ENCODE peak calls at places on chromosomes 4 and X, in seven cellular contexts. X is ascending aorta, W is aorta, P is mesenchymal stem cell, R is HCT116, G is lower lobe of right lung, S is cardiac muscle cell. U is an unnamed sample.

GRCh38 chrX:53716328-53717088 is 30.0 kb upstream of the HUWE1 start:
- DNase-seq in X (no peak), W (no peak), P (no peak), R (no peak), G (no peak), S (no peak), U (no peak)

GRCh38 chr4:54090804-54091623 is 8.9 kb upstream of the GSX2 start:
- DNase-seq in X (peak; percentile 72), W (peak; percentile 83), P (peak; percentile 46), R (no peak), G (peak; percentile 57), S (no peak), U (no peak)

GRCh38 chr4:177109769-177110168 is 199.9 kb upstream of the NEIL3 start:
- DNase-seq in X (no peak), W (no peak), P (no peak), R (no peak), G (no peak), S (no peak), U (no peak)

GRCh38 chr4:53132117-53132889 is 233.6 kb downstream of the SCFD2 start:
- DNase-seq in X (no peak), W (no peak), P (no peak), R (no peak), G (no peak), S (no peak), U (no peak)

GRCh38 chr4:8689741-8690140 is 97.2 kb downstream of the CPZ start:
- DNase-seq in X (peak; percentile 28), W (no peak), P (no peak), R (no peak), G (no peak), S (no peak), U (peak; percentile 48)

GRCh38 chr4:26215725-26216124 is 105.1 kb upstream of the RBPJ start:
- DNase-seq in X (no peak), W (no peak), P (no peak), R (no peak), G (no peak), S (no peak), U (no peak)

GRCh38 chrX:15815779-15816452 is 25.6 kb downstream of the ZRSR2 start:
- DNase-seq in X (no peak), W (no peak), P (peak; percentile 50), R (peak; percentile 3), G (no peak), S (peak; percentile 73), U (no peak)

GRCh38 chr4:53902786-53903185 is 161.6 kb downstream of the CHIC2 start:
- DNase-seq in X (no peak), W (no peak), P (no peak), R (no peak), G (no peak), S (no peak), U (no peak)

GRCh38 chr4:82711158-82711785 is 87.3 kb downstream of the SCD5 start:
- DNase-seq in X (no peak), W (no peak), P (no peak), R (no peak), G (no peak), S (no peak), U (no peak)

GRCh38 chr4:122783301-122784215 is 43.1 kb upstream of the FGF2 start:
- DNase-seq in X (peak; percentile 90), W (peak; percentile 88), P (peak; percentile 76), R (peak; percentile 54), G (peak; percentile 55), S (peak; percentile 56), U (no peak)

GRCh38 chr4:101795704-101796103 is 5.2 kb downstream of the BANK1 start:
- DNase-seq in X (no peak), W (no peak), P (no peak), R (no peak), G (no peak), S (no peak), U (no peak)

GRCh38 chrX:150779367-150779766 is 86.2 kb downstream of the MTMR1 start:
- DNase-seq in X (no peak), W (no peak), P (no peak), R (no peak), G (no peak), S (no peak), U (no peak)

GRCh38 chrX:153414838-153415552 is 3.7 kb downstream of the ZFP92 start:
- DNase-seq in X (no peak), W (peak; percentile 63), P (peak; percentile 46), R (no peak), G (peak; percentile 47), S (no peak), U (no peak)

GRCh38 chr4:33709247-33709646 is 2535.1 kb downstream of the ARAP2 start:
- DNase-seq in X (no peak), W (no peak), P (peak; percentile 29), R (no peak), G (no peak), S (no peak), U (no peak)

GRCh38 chr4:139913398-139913990 is 240.5 kb downstream of the MAML3 start:
- DNase-seq in X (no peak), W (no peak), P (no peak), R (no peak), G (no peak), S (no peak), U (no peak)

GRCh38 chr4:149296503-149296902 is 519.1 kb downstream of the IQCM start:
- DNase-seq in X (no peak), W (no peak), P (peak; percentile 0), R (no peak), G (no peak), S (peak; percentile 30), U (no peak)

GRCh38 chr4:33306131-33306530 is 2586.0 kb downstream of the PCDH7 start:
- DNase-seq in X (no peak), W (no peak), P (no peak), R (no peak), G (no peak), S (no peak), U (no peak)

GRCh38 chr4:25449270-25449669 is 72.2 kb downstream of the ANAPC4 start:
- DNase-seq in X (peak; percentile 1), W (no peak), P (no peak), R (no peak), G (no peak), S (no peak), U (no peak)

GRCh38 chrX:140157611-140158010 is 192.3 kb upstream of the CXorf66 start:
- DNase-seq in X (no peak), W (no peak), P (no peak), R (no peak), G (no peak), S (no peak), U (no peak)

GRCh38 chr4:156547439-156547838 is 424.2 kb downstream of the PDGFC start:
- DNase-seq in X (no peak), W (no peak), P (peak; percentile 95), R (no peak), G (no peak), S (no peak), U (no peak)

GRCh38 chr4:162056947-162057346 is 106.9 kb downstream of the FSTL5 start:
- DNase-seq in X (no peak), W (no peak), P (no peak), R (no peak), G (no peak), S (peak; percentile 78), U (no peak)

GRCh38 chr4:54482529-54482961 is 175.2 kb upstream of the KIT start:
- DNase-seq in X (no peak), W (no peak), P (peak; percentile 35), R (no peak), G (no peak), S (no peak), U (no peak)

GRCh38 chrX:102746134-102746584 is 25.6 kb downstream of the GPRASP3 start:
- DNase-seq in X (no peak), W (peak; percentile 83), P (peak; percentile 22), R (no peak), G (peak; percentile 54), S (peak; percentile 42), U (peak; percentile 74)

GRCh38 chrX:47358387-47359065 is 11.9 kb upstream of the ZNF157 start:
- DNase-seq in X (no peak), W (no peak), P (no peak), R (no peak), G (no peak), S (no peak), U (no peak)

GRCh38 chr4:78749258-78749971 is 26.7 kb upstream of the BMP2K start:
- DNase-seq in X (no peak), W (no peak), P (no peak), R (no peak), G (no peak), S (peak; percentile 19), U (no peak)
- H3K27ac ChIP-seq in X (no peak overlapping the region), W (no peak overlapping the region), P (no peak overlapping the region), R (no peak overlapping the region), G (no peak overlapping the region), S (no peak overlapping the region), U (no peak overlapping the region)

GRCh38 chr4:15042529-15043167 is 40.4 kb downstream of the CPEB2 start:
- DNase-seq in X (no peak), W (no peak), P (no peak), R (no peak), G (no peak), S (no peak), U (no peak)
- H3K27ac ChIP-seq in X (peak overlapping the region; percentile 73), W (no peak overlapping the region), P (peak overlapping the region; percentile 69), R (no peak overlapping the region), G (no peak overlapping the region), S (peak overlapping the region; percentile 12), U (no peak overlapping the region)

GRCh38 chr4:163815776-163816175 is 321.3 kb downstream of the TMA16 start:
- DNase-seq in X (no peak), W (no peak), P (no peak), R (no peak), G (no peak), S (no peak), U (no peak)
- H3K27ac ChIP-seq in X (no peak overlapping the region), W (no peak overlapping the region), P (no peak overlapping the region), R (no peak overlapping the region), G (no peak overlapping the region), S (no peak overlapping the region), U (no peak overlapping the region)

GRCh38 chrX:11212741-11213140 is 80.5 kb upstream of the AMELX start:
- DNase-seq in X (no peak), W (no peak), P (no peak), R (no peak), G (no peak), S (no peak), U (no peak)
- H3K27ac ChIP-seq in X (no peak overlapping the region), W (no peak overlapping the region), P (no peak overlapping the region), R (no peak overlapping the region), G (no peak overlapping the region), S (no peak overlapping the region), U (no peak overlapping the region)